ENCODE peak calls at places on chromosomes 3 and 15, in nine cellular contexts. V is CD8-positive, alpha-beta memory T cell; E is endodermal cell; Q is cardiac muscle cell; Z is heart left ventricle; L is lower lobe of right lung; X is tibial artery; D is endothelial cell of umbilical vein; R is ovary. W is an unnamed sample. For H3K4me1 and H3K9me3, the result is how much of the 10 kb centered on the place peaks cover.

GRCh38 chr3:111881480-111881879 is 22.4 kb downstream of the PHLDB2 start:
- DNase-seq in D (no peak), V (no peak), L (no peak), E (no peak), Q (no peak), X (no peak), Z (no peak), R (no peak), W (no peak)

GRCh38 chr15:83890584-83890983 is 236.7 kb downstream of the ADAMTSL3 start:
- DNase-seq in Q (peak), D (peak), R (peak), L (no peak), Z (no peak), E (no peak), V (no peak), X (no peak), W (no peak)

GRCh38 chr15:34217587-34218225 is 7.1 kb upstream of the EMC4 start:
- DNase-seq in Q (no peak), V (no peak), E (no peak), D (no peak), L (no peak), R (no peak), X (no peak), Z (no peak), W (no peak)

GRCh38 chr3:189099031-189099471 is 72.7 kb upstream of the TPRG1 start:
- DNase-seq in Z (peak), E (no peak), V (no peak), X (peak), D (no peak), Q (peak), L (peak), R (peak), W (peak)

GRCh38 chr3:185215873-185216586 is 37.8 kb downstream of the EHHADH start:
- DNase-seq in Z (no peak), D (peak), L (no peak), R (no peak), Q (peak), E (no peak), V (no peak), X (no peak), W (no peak)

GRCh38 chr3:129481783-129482332 is 41.8 kb downstream of the IFT122 start:
- DNase-seq in Q (peak), L (peak), D (peak), X (peak), V (peak), Z (no peak), R (peak), E (peak), W (peak)

GRCh38 chr3:51977449-51978142 is 2.7 kb downstream of the ABHD14A start:
- DNase-seq in Z (no peak), R (no peak), X (no peak), Q (no peak), V (peak), D (no peak), L (no peak), E (no peak), W (no peak)

GRCh38 chr15:100241572-100242479 is 99.9 kb downstream of the ADAMTS17 start:
- DNase-seq in E (peak), R (peak), Q (peak), X (peak), Z (no peak), L (no peak), V (no peak), D (no peak), W (peak)

GRCh38 chr15:26449296-26449695 is 323.6 kb downstream of the GABRB3 start:
- DNase-seq in X (no peak), E (peak), Q (no peak), Z (no peak), V (no peak), L (no peak), R (no peak), D (no peak), W (no peak)

GRCh38 chr3:60274098-60274497 is 977.2 kb downstream of the FHIT start:
- DNase-seq in X (no peak), Z (no peak), D (no peak), Q (no peak), E (no peak), R (no peak), V (no peak), L (no peak), W (no peak)

GRCh38 chr15:57922780-57923179 is 142.7 kb downstream of the ALDH1A2 start:
- DNase-seq in L (peak), R (peak), E (no peak), Z (peak), D (peak), X (no peak), V (no peak), Q (peak), W (peak)

GRCh38 chr3:58178528-58179234 is 32.1 kb downstream of the DNASE1L3 start:
- DNase-seq in V (no peak), D (no peak), L (no peak), R (no peak), E (no peak), Q (no peak), X (no peak), Z (no peak), W (no peak)

GRCh38 chr3:46107682-46108081 is 80.4 kb upstream of the XCR1 start:
- DNase-seq in R (no peak), X (no peak), E (no peak), V (no peak), D (no peak), L (no peak), Z (no peak), Q (no peak), W (no peak)

GRCh38 chr15:77810180-77810579 is 177.5 kb upstream of the LINGO1 start:
- DNase-seq in Q (peak), X (no peak), D (no peak), R (no peak), L (no peak), V (no peak), Z (no peak), E (no peak), W (no peak)

GRCh38 chr15:100703671-100704070 is 101.3 kb downstream of the ASB7 start:
- DNase-seq in V (no peak), X (no peak), R (no peak), Z (no peak), E (no peak), Q (no peak), L (no peak), D (no peak), W (no peak)

GRCh38 chr3:148131990-148132638 is 565.6 kb upstream of the AGTR1 start:
- DNase-seq in R (no peak), E (no peak), V (no peak), Q (no peak), X (no peak), Z (no peak), D (no peak), L (no peak), W (no peak)

GRCh38 chr3:154132777-154133375 is 11.7 kb downstream of the ARHGEF26 start:
- DNase-seq in Q (peak), R (no peak), X (no peak), L (no peak), D (no peak), Z (no peak), V (no peak), E (no peak), W (no peak)

GRCh38 chr3:55305714-55306485 is 181.2 kb downstream of the WNT5A start:
- DNase-seq in Q (peak), L (no peak), V (no peak), R (no peak), X (no peak), Z (no peak), D (no peak), E (no peak), W (no peak)

GRCh38 chr3:49476563-49476962 is 6.5 kb downstream of the DAG1 start:
- DNase-seq in Z (no peak), L (no peak), D (peak), X (no peak), Q (no peak), V (no peak), R (no peak), E (no peak), W (no peak)

GRCh38 chr15:99142562-99142961 is 37.7 kb downstream of the SYNM start:
- DNase-seq in X (no peak), R (no peak), Z (no peak), Q (no peak), D (no peak), V (no peak), E (peak), L (no peak), W (no peak)
- H3K4me1 ChIP-seq in X (under half), R (under half), Z (under half), Q (under half), D (under half), V (under half), E (under half), L (under half), W (under half)

DNA sequence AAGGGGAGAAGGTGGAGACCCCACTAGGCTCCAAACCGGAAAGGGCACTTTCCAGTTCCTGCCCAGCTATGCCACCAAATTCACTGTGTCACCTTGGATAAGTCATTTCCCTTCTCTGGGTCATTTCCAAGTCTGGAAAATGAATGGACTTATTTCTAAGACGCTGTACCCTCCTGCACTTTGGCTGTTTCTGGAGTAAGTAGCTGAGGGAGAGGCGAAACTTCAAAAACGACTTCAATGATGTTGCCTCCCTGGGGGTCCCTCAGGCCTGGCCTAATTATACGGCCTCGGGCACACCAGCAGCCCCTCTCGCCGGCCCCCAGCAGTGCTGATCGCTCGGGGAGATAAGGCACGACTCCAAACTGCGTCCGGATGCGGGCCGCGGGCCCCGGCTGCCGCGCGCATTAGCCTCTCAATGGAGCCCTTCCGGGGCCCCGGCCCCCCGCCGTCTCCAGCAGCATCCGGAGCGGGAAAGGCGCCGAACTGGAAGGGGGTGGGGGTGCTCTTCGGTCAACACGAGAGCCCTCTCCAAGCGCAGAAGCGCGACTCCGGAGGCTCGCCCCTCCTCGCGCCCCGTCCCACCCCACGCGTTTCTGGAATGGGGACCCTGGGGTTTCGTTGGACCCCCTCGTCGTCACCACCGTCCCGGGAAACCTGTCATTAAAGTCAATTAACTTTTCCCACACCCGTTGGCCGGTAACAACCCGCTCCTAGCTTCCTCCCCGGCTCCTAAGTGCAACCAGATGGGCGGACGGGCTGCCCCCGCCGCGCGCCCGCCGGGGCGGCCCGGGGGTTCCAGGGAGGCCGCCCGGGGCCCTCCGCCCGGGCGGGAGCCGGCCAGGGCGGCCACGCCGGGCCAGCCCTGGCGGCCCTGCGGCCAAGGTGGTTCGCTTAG is 4.8 kb downstream of the HES1 start:
- DNase-seq in R (peak), E (peak), L (peak), V (no peak), Q (peak), Z (peak), D (peak), X (peak), W (peak)
- H3K27ac ChIP-seq in R (peak), E (peak), L (peak), V (peak), Q (peak), Z (peak), D (peak), X (peak), W (peak)

GRCh38 chr15:95120595-95120994 is 889.2 kb downstream of the MCTP2 start:
- DNase-seq in X (no peak), E (no peak), Q (no peak), L (no peak), Z (no peak), V (no peak), D (no peak), R (no peak), W (no peak)
- H3K9me3 ChIP-seq in X (under half), E (under half), Q (under half), L (under half), Z (under half), V (under half), D (under half), R (under half), W (under half)

DNA sequence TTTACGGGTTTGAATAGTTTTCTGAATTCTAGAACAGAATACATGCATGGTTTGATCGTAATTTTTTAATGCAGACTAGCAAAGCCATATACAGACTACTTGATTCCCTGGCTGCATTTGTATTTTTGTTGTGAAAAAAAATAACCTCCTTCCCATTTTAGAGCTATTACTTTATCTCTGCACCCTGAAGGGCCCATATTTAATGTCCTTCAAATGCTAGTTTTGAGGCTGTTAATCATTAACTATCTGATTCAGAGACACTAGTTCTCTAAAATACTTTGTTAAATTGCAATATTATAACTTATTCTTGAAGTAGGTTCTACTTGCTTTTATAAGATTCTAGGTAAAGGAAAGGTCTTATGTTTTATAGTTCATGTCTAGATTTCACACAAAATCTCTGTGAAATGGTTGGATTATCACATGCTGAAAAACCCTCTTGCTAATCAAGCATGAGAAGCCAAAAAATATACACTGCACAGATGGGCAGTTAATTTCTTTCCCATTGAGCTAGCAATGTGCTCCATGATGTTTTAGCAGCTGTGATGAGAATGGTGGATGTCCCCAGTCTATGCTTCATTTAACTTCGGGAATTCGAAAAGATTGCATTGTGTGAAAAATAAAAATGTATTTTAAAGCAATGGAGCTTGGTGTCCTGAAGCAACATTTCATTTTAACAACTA is 634.0 kb upstream of the BCHE start:
- DNase-seq in D (no peak), L (no peak), X (no peak), Z (no peak), R (no peak), V (no peak), E (no peak), Q (no peak), W (no peak)
- H3K4me1 ChIP-seq in D (under half), L (under half), X (under half), Z (under half), R (under half), V (under half), E (under half), Q (under half), W (under half)

DNA sequence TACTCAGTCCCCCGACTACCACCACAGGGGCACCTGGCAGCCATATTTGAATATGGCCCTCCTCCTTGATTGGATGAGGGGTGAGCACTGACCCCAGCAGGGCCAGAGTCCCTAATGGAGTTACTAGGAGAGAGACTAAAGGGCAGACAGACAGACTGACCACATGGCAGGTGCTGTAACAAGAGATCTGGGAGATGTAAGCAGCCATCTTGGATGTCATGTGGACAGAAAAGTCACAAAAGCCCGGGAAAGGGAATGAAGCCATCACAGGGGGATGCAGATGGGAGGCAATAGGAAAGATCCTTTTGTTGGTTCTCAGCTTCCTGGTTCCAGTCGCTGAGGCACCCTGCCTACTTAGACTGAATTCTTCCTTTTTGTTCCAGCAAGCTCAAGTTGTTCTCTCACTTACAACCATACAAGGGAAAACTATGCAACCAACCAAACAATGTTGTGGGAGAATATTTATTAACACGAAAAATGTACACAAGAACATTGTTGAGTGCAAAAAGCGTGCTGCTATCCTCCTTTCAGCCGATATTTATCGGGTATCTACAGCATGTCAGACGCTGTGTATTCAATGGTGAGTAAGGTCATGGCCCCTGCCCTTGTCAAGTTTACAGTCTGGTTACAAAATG is 511.6 kb upstream of the PROK2 start:
- DNase-seq in E (no peak), V (no peak), D (no peak), X (no peak), Z (no peak), L (no peak), R (no peak), Q (no peak), W (no peak)
- H3K27ac ChIP-seq in E (no peak), V (no peak), D (no peak), X (no peak), Z (no peak), L (no peak), R (no peak), Q (no peak), W (no peak)

DNA sequence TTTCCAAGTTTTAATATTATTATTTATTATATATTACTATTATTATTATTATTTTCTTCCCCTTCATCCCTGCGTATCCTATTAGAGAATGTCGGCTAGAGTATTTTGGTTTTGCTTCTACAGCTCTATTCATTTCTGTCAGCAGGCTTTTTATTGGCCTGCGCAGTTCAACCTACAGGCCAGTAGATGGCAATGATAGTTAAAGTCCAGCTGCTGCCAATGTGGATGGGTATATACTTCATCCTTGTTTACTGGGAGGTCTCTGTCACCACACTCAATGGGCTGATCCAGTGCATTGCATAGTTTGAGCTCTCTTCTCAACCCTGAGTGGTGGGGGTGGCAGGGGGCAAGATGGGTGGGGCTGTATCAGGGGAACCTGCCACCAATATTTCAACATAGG is 799.8 kb downstream of the NSUN3 start:
- DNase-seq in Z (no peak), R (no peak), D (no peak), L (no peak), V (no peak), X (no peak), Q (peak), E (peak), W (no peak)
- H3K9me3 ChIP-seq in Z (half or more), R (under half), D (under half), L (under half), V (under half), X (under half), Q (under half), E (half or more), W (under half)